ENCODE peak calls at places on chromosomes 5 and 9, in five cellular contexts. M is PC-9, U is upper lobe of right lung, I is lung, A is mucosa of descending colon. O is an unnamed sample.

GRCh38 chr5:79613571-79613970 is 1.3 kb downstream of the TENT2 start:
- DNase-seq in I (no peak), U (no peak), M (no peak), A (no peak), O (peak)

GRCh38 chr9:93059097-93059959 is 827 bp downstream of the SUSD3 start:
- DNase-seq in U (no peak), I (no peak), A (peak), M (no peak), O (no peak)

GRCh38 chr9:128568470-128569083 is 16.2 kb downstream of the SPTAN1 start:
- DNase-seq in M (no peak), I (no peak), U (no peak), A (no peak), O (peak)

GRCh38 chr5:173451031-173451430 is 122.8 kb upstream of the STC2 start:
- DNase-seq in A (no peak), I (no peak), M (no peak), U (no peak), O (no peak)

GRCh38 chr9:69433426-69433825 is 108.4 kb downstream of the ENTREP1 start:
- DNase-seq in M (peak), I (no peak), U (no peak), A (no peak), O (peak)

GRCh38 chr9:89880721-89881120 is 275.9 kb downstream of the GADD45G start:
- DNase-seq in I (no peak), A (no peak), M (no peak), U (peak), O (peak)

GRCh38 chr5:179986328-179986727 is 78.6 kb upstream of the TBC1D9B start:
- DNase-seq in I (no peak), U (no peak), A (no peak), M (no peak), O (peak)

GRCh38 chr5:126858441-126858840 is 81.5 kb downstream of the LMNB1 start:
- DNase-seq in A (no peak), I (no peak), U (no peak), M (no peak), O (no peak)

GRCh38 chr5:159877894-159878448 is 38.3 kb upstream of the ADRA1B start:
- DNase-seq in A (no peak), U (peak), M (no peak), I (peak), O (peak)

GRCh38 chr9:20524776-20525175 is 97.5 kb downstream of the MLLT3 start:
- DNase-seq in U (no peak), A (no peak), M (no peak), I (no peak), O (peak)

GRCh38 chr5:59038169-59039002 is 455.5 kb downstream of the RAB3C start:
- DNase-seq in A (no peak), M (no peak), I (no peak), U (no peak), O (no peak)

GRCh38 chr5:33257807-33258491 is 182.8 kb upstream of the TARS1 start:
- DNase-seq in I (no peak), M (no peak), U (no peak), A (no peak), O (peak)

GRCh38 chr5:173235499-173236394 is 741 bp upstream of the NKX2-5 start:
- DNase-seq in U (no peak), M (no peak), I (no peak), A (no peak), O (no peak)

GRCh38 chr9:78866228-78867132 is 569.6 kb downstream of the PSAT1 start:
- DNase-seq in U (no peak), I (no peak), M (peak), A (no peak), O (peak)

GRCh38 chr5:125181159-125181558 is 434.7 kb upstream of the ZNF608 start:
- DNase-seq in I (no peak), M (no peak), U (no peak), A (no peak), O (peak)

GRCh38 chr5:172795401-172795977 is 24.5 kb upstream of the DUSP1 start:
- DNase-seq in U (peak), I (peak), M (no peak), A (peak), O (no peak)

GRCh38 chr5:56951131-56951945 is 585 bp downstream of the MIER3 start:
- DNase-seq in I (no peak), U (peak), M (no peak), A (peak), O (no peak)

GRCh38 chr9:101172671-101173070 is 144.1 kb downstream of the PLPPR1 start:
- DNase-seq in A (no peak), I (no peak), M (no peak), U (no peak), O (no peak)

GRCh38 chr9:1454980-1455367 is 404.8 kb downstream of the DMRT2 start:
- DNase-seq in U (no peak), M (no peak), I (no peak), A (no peak), O (no peak)

GRCh38 chr9:70600479-70600878 is 186.0 kb upstream of the KLF9 start:
- DNase-seq in I (no peak), U (no peak), A (no peak), M (no peak), O (no peak)

GRCh38 chr5:158609729-158610128 is 490.0 kb downstream of the EBF1 start:
- DNase-seq in U (no peak), I (no peak), M (no peak), A (no peak), O (no peak)

DNA sequence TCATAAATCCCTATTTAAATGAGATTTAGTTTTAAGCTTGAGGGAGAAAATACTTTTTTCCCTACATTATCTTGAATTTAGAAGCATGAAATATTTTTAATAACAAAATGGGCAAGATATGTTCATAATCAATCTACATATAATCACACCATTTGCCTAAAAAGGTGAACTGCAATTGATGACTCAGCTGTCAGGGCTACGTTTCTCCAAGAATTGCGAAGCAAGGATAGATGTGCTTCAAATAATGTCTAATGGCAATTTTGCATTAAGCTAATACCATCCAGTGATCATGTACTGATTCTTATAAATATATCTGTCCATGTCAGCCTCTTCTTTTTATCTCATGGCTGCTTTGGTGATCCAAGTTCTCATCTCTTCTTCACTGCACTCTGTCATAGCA is 404.4 kb downstream of the MAN2A1 start:
- DNase-seq in I (no peak), A (no peak), U (no peak), M (no peak), O (no peak)
- H3K4me3 ChIP-seq in I (no peak), A (no peak), U (no peak), M (no peak), O (no peak)

DNA sequence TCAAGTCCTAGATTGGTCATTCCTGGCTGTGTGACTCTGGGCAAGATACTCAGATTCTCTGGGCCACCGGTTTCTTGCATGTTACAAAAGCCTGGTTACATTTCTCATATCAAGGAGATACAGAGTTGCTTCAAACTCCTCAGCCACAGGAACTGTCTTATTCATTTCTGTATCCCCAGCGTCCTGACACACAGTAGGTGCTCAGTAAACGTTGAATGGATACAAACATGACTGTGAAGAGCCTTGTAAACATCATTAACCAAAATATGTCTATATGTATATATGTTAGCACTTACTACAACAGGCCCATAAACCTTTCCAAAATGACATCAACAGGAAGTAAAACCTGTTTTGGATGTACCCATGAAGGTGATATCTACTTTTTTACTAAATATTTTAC is 1.6 kb downstream of the CLTB start:
- DNase-seq in I (no peak), A (no peak), U (no peak), M (peak), O (no peak)
- H3K4me3 ChIP-seq in I (no peak), A (no peak), U (peak), M (peak), O (peak)

GRCh38 chr5:177354256-177354655 is 2.8 kb upstream of the LMAN2 start:
- DNase-seq in M (no peak), I (no peak), U (no peak), A (no peak), O (no peak)
- H3K4me3 ChIP-seq in M (no peak), I (no peak), U (no peak), A (no peak), O (no peak)

GRCh38 chr5:143023447-143024096 is 253.4 kb downstream of the ARHGAP26 start:
- DNase-seq in M (no peak), A (no peak), I (no peak), U (no peak), O (no peak)
- H3K4me3 ChIP-seq in M (no peak), A (no peak), I (no peak), U (no peak), O (no peak)

DNA sequence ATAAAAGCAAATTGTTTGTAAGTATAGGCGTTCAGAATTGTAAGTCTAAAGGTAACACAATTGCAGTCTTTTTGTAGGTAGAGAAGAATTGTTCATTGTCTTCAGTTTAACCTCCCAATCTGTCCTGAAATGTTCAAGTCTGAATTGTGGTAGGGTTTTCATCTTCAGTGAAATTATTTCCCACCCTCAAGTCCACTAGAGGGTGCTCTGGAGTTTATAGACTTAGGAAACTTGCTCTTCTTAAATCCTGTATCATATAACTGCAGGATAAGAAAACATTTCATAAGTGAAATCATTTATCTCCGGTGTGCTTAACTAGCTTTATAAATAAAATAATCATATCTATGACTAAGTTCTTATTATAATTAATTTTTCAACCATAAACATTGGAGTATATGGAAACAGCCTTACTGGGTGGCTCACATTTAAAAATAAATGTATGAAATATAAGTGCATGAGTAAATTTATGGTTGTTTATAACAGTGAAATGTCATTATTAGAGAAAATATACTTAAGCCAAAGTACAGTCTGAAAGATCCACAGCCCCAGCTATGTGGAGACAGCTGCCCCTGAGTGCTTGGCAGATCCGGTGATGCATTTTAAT is 182.4 kb upstream of the OTULINL start:
- DNase-seq in A (no peak), I (no peak), M (peak), U (no peak), O (peak)
- H3K4me3 ChIP-seq in A (no peak), I (no peak), M (no peak), U (no peak), O (no peak)

GRCh38 chr5:93572101-93572772 is 8.8 kb downstream of the NR2F1-AS1 start:
- DNase-seq in U (no peak), M (no peak), I (no peak), A (no peak), O (no peak)
- H3K4me3 ChIP-seq in U (peak), M (no peak), I (no peak), A (no peak), O (peak)

GRCh38 chr5:150600951-150601773 is 39.3 kb upstream of the SYNPO start:
- DNase-seq in M (no peak), U (no peak), I (no peak), A (no peak), O (peak)
- H3K4me3 ChIP-seq in M (no peak), U (no peak), I (no peak), A (no peak), O (peak)

DNA sequence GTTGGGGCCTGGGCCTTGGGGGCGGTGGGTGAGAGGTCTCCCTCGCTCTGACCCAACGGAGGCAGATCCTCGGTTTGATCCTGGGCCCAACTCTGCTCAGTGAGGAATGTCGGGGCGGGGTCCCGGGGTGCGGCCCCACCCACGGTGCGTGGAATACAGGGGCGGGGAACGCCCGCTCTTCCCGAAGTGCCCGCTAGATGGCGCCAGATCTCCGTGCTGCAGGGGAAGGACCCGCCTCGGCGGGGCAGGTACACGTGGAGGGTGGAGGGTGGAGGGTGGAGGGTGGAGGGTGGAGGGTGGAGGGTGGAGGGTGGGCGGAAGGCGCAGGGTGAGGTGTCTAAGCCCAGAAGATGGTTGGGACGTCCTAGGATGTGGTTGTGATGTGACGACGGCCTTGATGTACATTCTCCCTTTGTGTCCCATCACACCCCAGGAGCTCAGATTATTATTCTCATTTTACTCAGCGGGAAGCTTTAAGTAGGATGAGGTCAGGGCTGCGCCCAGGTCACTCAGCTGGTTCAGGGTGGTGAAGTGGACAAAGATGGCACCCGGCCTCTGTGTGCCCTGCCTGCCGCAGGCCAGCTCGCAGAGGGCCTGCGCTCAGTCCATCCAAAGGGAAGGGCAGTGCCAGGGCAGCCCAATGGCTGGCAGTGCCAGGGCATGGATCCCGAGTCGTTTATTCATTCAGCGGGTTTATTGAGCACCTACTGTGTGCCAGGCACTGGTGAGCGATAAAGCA is 9.4 kb upstream of the RPS14 start:
- DNase-seq in U (peak), A (peak), I (peak), M (no peak), O (peak)
- H3K4me3 ChIP-seq in U (peak), A (no peak), I (no peak), M (no peak), O (no peak)

DNA sequence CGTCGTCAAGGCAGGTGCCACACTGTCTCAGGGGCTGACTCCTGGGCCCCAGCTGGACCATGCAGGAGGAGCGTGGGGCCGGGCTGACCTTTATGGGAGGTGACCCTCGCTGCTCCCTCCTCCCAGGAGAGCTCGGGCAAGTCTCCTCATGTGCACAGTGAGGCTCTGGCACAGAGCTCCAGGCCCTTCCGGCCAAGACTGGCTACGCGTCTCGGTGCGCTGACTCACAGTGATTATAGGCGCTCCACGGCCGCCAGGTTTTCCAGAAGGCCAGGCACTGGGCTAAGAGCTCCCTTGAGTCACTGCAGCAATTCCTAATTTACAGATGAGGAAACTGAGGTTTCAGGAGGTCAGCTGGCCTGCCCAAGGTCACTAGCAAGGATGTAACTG is 47.4 kb downstream of the VAV2 start:
- DNase-seq in U (peak), M (no peak), A (peak), I (no peak), O (peak)
- H3K4me3 ChIP-seq in U (no peak), M (no peak), A (no peak), I (no peak), O (no peak)